ENCODE peak calls at places on chromosomes 2 and 18, in four cellular contexts. One of them, this sample, is unnamed.

GRCh38 chr18:9474103-9474982 is 970 bp upstream of the RALBP1 start:
- DNase-seq in ascending aorta: no peak
- DNase-seq in BE2C: peak; percentile 73
- DNase-seq in naive thymus-derived CD4-positive, alpha-beta T cell: no peak
- DNase-seq in this sample: peak; percentile 68

GRCh38 chr2:96556441-96557330 is 20.1 kb downstream of the ARID5A start:
- DNase-seq in ascending aorta: peak; percentile 72
- DNase-seq in BE2C: no peak
- DNase-seq in naive thymus-derived CD4-positive, alpha-beta T cell: no peak
- DNase-seq in this sample: no peak

GRCh38 chr2:120441351-120441700 is 95.4 kb downstream of the INHBB start:
- DNase-seq in ascending aorta: no peak
- DNase-seq in BE2C: no peak
- DNase-seq in naive thymus-derived CD4-positive, alpha-beta T cell: no peak
- DNase-seq in this sample: no peak

GRCh38 chr18:2846241-2846637 is 567 bp upstream of the EMILIN2 start:
- DNase-seq in ascending aorta: no peak
- DNase-seq in BE2C: no peak
- DNase-seq in naive thymus-derived CD4-positive, alpha-beta T cell: peak; percentile 19
- DNase-seq in this sample: no peak

GRCh38 chr2:3902131-3902530 is 198.8 kb downstream of the DCDC2C start:
- DNase-seq in ascending aorta: no peak
- DNase-seq in BE2C: no peak
- DNase-seq in naive thymus-derived CD4-positive, alpha-beta T cell: no peak
- DNase-seq in this sample: no peak

GRCh38 chr2:207802650-207803049 is 32.9 kb upstream of the FZD5 start:
- DNase-seq in ascending aorta: no peak
- DNase-seq in BE2C: no peak
- DNase-seq in naive thymus-derived CD4-positive, alpha-beta T cell: no peak
- DNase-seq in this sample: no peak

GRCh38 chr2:26344581-26345283 is 1.2 kb upstream of the SELENOI start:
- DNase-seq in ascending aorta: no peak
- DNase-seq in BE2C: peak; percentile 25
- DNase-seq in naive thymus-derived CD4-positive, alpha-beta T cell: no peak
- DNase-seq in this sample: peak; percentile 39

GRCh38 chr2:231200805-231201474 is 2.5 kb downstream of the ARMC9 start:
- DNase-seq in ascending aorta: peak; percentile 56
- DNase-seq in BE2C: no peak
- DNase-seq in naive thymus-derived CD4-positive, alpha-beta T cell: no peak
- DNase-seq in this sample: peak; percentile 60

GRCh38 chr2:183696028-183696427 is 571.8 kb downstream of the NUP35 start:
- DNase-seq in ascending aorta: no peak
- DNase-seq in BE2C: no peak
- DNase-seq in naive thymus-derived CD4-positive, alpha-beta T cell: no peak
- DNase-seq in this sample: no peak

GRCh38 chr2:14016289-14016955 is 616.1 kb upstream of the LRATD1 start:
- DNase-seq in ascending aorta: no peak
- DNase-seq in BE2C: no peak
- DNase-seq in naive thymus-derived CD4-positive, alpha-beta T cell: no peak
- DNase-seq in this sample: no peak

GRCh38 chr2:201883559-201883958 is 77.2 kb downstream of the CDK15 start:
- DNase-seq in ascending aorta: no peak
- DNase-seq in BE2C: peak; percentile 62
- DNase-seq in naive thymus-derived CD4-positive, alpha-beta T cell: no peak
- DNase-seq in this sample: no peak

GRCh38 chr18:36411745-36412168 is 114.2 kb downstream of the FHOD3 start:
- DNase-seq in ascending aorta: no peak
- DNase-seq in BE2C: peak; percentile 43
- DNase-seq in naive thymus-derived CD4-positive, alpha-beta T cell: no peak
- DNase-seq in this sample: peak; percentile 58

GRCh38 chr2:155377931-155378444 is 679.5 kb downstream of the KCNJ3 start:
- DNase-seq in ascending aorta: no peak
- DNase-seq in BE2C: no peak
- DNase-seq in naive thymus-derived CD4-positive, alpha-beta T cell: no peak
- DNase-seq in this sample: no peak

GRCh38 chr18:11259421-11259820 is 110.1 kb upstream of the PIEZO2 start:
- DNase-seq in ascending aorta: peak; percentile 67
- DNase-seq in BE2C: peak; percentile 30
- DNase-seq in naive thymus-derived CD4-positive, alpha-beta T cell: no peak
- DNase-seq in this sample: no peak

GRCh38 chr2:219565130-219566080 is 5.9 kb downstream of the OBSL1 start:
- DNase-seq in ascending aorta: no peak
- DNase-seq in BE2C: no peak
- DNase-seq in naive thymus-derived CD4-positive, alpha-beta T cell: no peak
- DNase-seq in this sample: no peak

GRCh38 chr2:191228861-191229260 is 16.3 kb upstream of the MYO1B start:
- DNase-seq in ascending aorta: no peak
- DNase-seq in BE2C: peak; percentile 26
- DNase-seq in naive thymus-derived CD4-positive, alpha-beta T cell: no peak
- DNase-seq in this sample: no peak

GRCh38 chr2:61151434-61151833 is 10.6 kb upstream of the C2orf74 start:
- DNase-seq in ascending aorta: no peak
- DNase-seq in BE2C: no peak
- DNase-seq in naive thymus-derived CD4-positive, alpha-beta T cell: no peak
- DNase-seq in this sample: no peak

GRCh38 chr2:64052468-64053241 is 33.4 kb upstream of the VPS54 start:
- DNase-seq in ascending aorta: no peak
- DNase-seq in BE2C: peak; percentile 9
- DNase-seq in naive thymus-derived CD4-positive, alpha-beta T cell: peak; percentile 53
- DNase-seq in this sample: no peak

GRCh38 chr2:595831-596592 is 81.2 kb downstream of the TMEM18 start:
- DNase-seq in ascending aorta: no peak
- DNase-seq in BE2C: peak; percentile 41
- DNase-seq in naive thymus-derived CD4-positive, alpha-beta T cell: no peak
- DNase-seq in this sample: no peak

GRCh38 chr2:164735309-164735919 is 106.2 kb downstream of the COBLL1 start:
- DNase-seq in ascending aorta: no peak
- DNase-seq in BE2C: no peak
- DNase-seq in naive thymus-derived CD4-positive, alpha-beta T cell: no peak
- DNase-seq in this sample: no peak

GRCh38 chr2:121567957-121568409 is 37.3 kb downstream of the RNU4ATAC start:
- DNase-seq in ascending aorta: no peak
- DNase-seq in BE2C: no peak
- DNase-seq in naive thymus-derived CD4-positive, alpha-beta T cell: no peak
- DNase-seq in this sample: no peak

GRCh38 chr2:62660087-62660486 is 45.4 kb upstream of the EHBP1 start:
- DNase-seq in ascending aorta: no peak
- DNase-seq in BE2C: no peak
- DNase-seq in naive thymus-derived CD4-positive, alpha-beta T cell: no peak
- DNase-seq in this sample: no peak

GRCh38 chr2:65799455-65799854 is 367.1 kb upstream of the SPRED2 start:
- DNase-seq in ascending aorta: no peak
- DNase-seq in BE2C: no peak
- DNase-seq in naive thymus-derived CD4-positive, alpha-beta T cell: no peak
- DNase-seq in this sample: no peak

GRCh38 chr18:57660961-57661360 is 39.3 kb upstream of the NARS1 start:
- DNase-seq in ascending aorta: no peak
- DNase-seq in BE2C: no peak
- DNase-seq in naive thymus-derived CD4-positive, alpha-beta T cell: no peak
- DNase-seq in this sample: no peak

GRCh38 chr2:69074926-69075325 is 61.9 kb downstream of the ANTXR1 start:
- DNase-seq in ascending aorta: no peak
- DNase-seq in BE2C: no peak
- DNase-seq in naive thymus-derived CD4-positive, alpha-beta T cell: no peak
- DNase-seq in this sample: no peak

GRCh38 chr2:70888925-70889715 is 46.6 kb upstream of the ATP6V1B1 start:
- DNase-seq in ascending aorta: no peak
- DNase-seq in BE2C: no peak
- DNase-seq in naive thymus-derived CD4-positive, alpha-beta T cell: no peak
- DNase-seq in this sample: no peak
- H3K27me3 ChIP-seq in ascending aorta: peaks cover 23% of the 10 kb centered on the region
- H3K27me3 ChIP-seq in BE2C: no peaks in the 10 kb centered on the region
- H3K27me3 ChIP-seq in naive thymus-derived CD4-positive, alpha-beta T cell: no peaks in the 10 kb centered on the region
- H3K27me3 ChIP-seq in this sample: no peaks in the 10 kb centered on the region

DNA sequence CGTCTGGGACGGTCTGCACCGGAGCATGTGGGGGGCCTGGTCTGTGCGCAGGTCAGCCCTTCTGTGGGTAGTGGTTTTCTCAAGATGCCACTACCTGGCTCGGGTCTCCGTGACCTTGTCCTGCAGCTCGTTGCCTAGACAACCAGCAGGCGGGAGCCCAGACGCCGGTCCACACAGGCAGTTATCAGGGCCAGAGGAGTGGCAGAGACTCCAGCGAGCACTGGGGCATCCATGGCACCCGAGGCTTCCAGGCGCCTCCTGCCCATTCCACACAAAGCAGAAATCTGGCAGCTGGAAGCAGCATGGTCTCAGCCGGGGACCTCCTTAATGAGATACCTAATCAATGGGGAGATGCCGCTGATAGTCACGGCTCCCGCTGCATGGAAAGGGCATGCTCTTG is 156.1 kb downstream of the FAM210A start:
- DNase-seq in ascending aorta: no peak
- DNase-seq in BE2C: no peak
- DNase-seq in naive thymus-derived CD4-positive, alpha-beta T cell: no peak
- DNase-seq in this sample: no peak
- H3K36me3 ChIP-seq in ascending aorta: no peaks in the 10 kb centered on the region
- H3K36me3 ChIP-seq in BE2C: no peaks in the 10 kb centered on the region
- H3K36me3 ChIP-seq in naive thymus-derived CD4-positive, alpha-beta T cell: no peaks in the 10 kb centered on the region
- H3K36me3 ChIP-seq in this sample: no peaks in the 10 kb centered on the region

DNA sequence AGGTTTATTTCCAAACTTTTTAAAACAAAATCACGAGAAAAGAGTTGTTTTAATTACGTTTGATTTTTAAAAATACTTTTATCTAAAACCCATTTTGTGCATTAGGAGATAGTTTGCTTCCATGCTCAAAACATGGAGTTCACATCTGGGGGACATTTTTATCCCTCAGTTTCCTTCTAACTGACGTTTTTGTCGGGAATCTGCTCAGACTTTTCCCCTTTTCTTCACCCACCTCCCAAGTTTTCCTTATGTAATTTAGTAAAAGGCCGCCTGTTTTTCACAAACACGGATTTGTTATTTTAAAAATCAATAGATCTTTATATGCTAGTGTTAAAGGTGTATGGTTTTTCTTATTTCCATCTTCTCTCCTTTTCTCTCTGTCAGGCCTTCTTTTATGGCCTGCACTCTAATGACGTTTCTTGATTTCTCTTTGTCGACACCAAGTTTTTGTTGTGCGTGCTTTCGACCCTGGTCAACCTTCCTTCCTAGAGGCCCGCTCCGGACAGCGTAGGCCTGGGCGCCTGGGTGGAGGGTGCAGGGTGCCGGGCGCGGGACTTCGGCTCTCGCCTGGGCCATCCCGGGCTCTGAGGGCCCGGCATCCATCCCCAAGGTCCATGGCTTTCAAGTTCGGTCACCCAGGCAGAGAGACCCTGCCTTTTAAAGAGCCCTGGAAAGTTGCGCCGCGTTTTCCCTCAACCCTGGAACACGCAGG is 3.9 kb upstream of the SATB2 start:
- DNase-seq in ascending aorta: no peak
- DNase-seq in BE2C: no peak
- DNase-seq in naive thymus-derived CD4-positive, alpha-beta T cell: no peak
- DNase-seq in this sample: no peak
- H3K27me3 ChIP-seq in ascending aorta: peaks cover 35% of the 10 kb centered on the region
- H3K27me3 ChIP-seq in BE2C: peaks cover 94% of the 10 kb centered on the region
- H3K27me3 ChIP-seq in naive thymus-derived CD4-positive, alpha-beta T cell: peaks cover 19% of the 10 kb centered on the region
- H3K27me3 ChIP-seq in this sample: no peaks in the 10 kb centered on the region

GRCh38 chr2:232338759-232339106 is 39.8 kb upstream of the ALPP start:
- DNase-seq in ascending aorta: no peak
- DNase-seq in BE2C: no peak
- DNase-seq in naive thymus-derived CD4-positive, alpha-beta T cell: no peak
- DNase-seq in this sample: no peak
- H3K36me3 ChIP-seq in ascending aorta: peaks cover 13% of the 10 kb centered on the region
- H3K36me3 ChIP-seq in BE2C: no peaks in the 10 kb centered on the region
- H3K36me3 ChIP-seq in naive thymus-derived CD4-positive, alpha-beta T cell: peaks cover 13% of the 10 kb centered on the region
- H3K36me3 ChIP-seq in this sample: no peaks in the 10 kb centered on the region

GRCh38 chr18:46588971-46589660 is 67.9 kb downstream of the LOXHD1 start:
- DNase-seq in ascending aorta: no peak
- DNase-seq in BE2C: no peak
- DNase-seq in naive thymus-derived CD4-positive, alpha-beta T cell: no peak
- DNase-seq in this sample: no peak
- H3K27me3 ChIP-seq in ascending aorta: no peaks in the 10 kb centered on the region
- H3K27me3 ChIP-seq in BE2C: no peaks in the 10 kb centered on the region
- H3K27me3 ChIP-seq in naive thymus-derived CD4-positive, alpha-beta T cell: no peaks in the 10 kb centered on the region
- H3K27me3 ChIP-seq in this sample: peaks cover 4% of the 10 kb centered on the region

This sample was measured in HAP-1.